ENCODE peak calls at places on chromosomes 11 and 22, in ten cellular contexts. One of them, this sample, is unnamed.
A peak's percentile ranks its signal among the peaks of the same experiment; 100 is the strongest.

GRCh38 chr11:62726156-62727006 is 876 bp downstream of the HNRNPUL2 start:
- DNase-seq in A549: no peak
- DNase-seq in right lobe of liver: peak; percentile 50
- DNase-seq in IMR-90: no peak
- DNase-seq in Peyer's patch: peak; percentile 57
- DNase-seq in prostate gland: peak; percentile 21
- DNase-seq in adrenal gland: no peak
- DNase-seq in HCT116: no peak
- DNase-seq in ovary: peak; percentile 28
- DNase-seq in stomach: no peak
- DNase-seq in this sample: no peak

GRCh38 chr11:64206457-64207246 is at the start of gene FERMT3:
- DNase-seq in IMR-90: no peak
- DNase-seq in prostate gland: no peak
- DNase-seq in adrenal gland: peak; percentile 66
- DNase-seq in HCT116: no peak
- DNase-seq in Peyer's patch: peak; percentile 95
- DNase-seq in A549: no peak
- DNase-seq in right lobe of liver: peak; percentile 80
- DNase-seq in stomach: peak; percentile 83
- DNase-seq in ovary: no peak
- DNase-seq in this sample: no peak

GRCh38 chr11:20315800-20316199 is 47.7 kb upstream of the HTATIP2 start:
- DNase-seq in A549: no peak
- DNase-seq in IMR-90: no peak
- DNase-seq in prostate gland: no peak
- DNase-seq in right lobe of liver: no peak
- DNase-seq in stomach: no peak
- DNase-seq in Peyer's patch: no peak
- DNase-seq in HCT116: no peak
- DNase-seq in ovary: no peak
- DNase-seq in adrenal gland: no peak
- DNase-seq in this sample: no peak

GRCh38 chr22:37160037-37160436 is 10.3 kb upstream of the IL2RB start:
- DNase-seq in A549: no peak
- DNase-seq in ovary: no peak
- DNase-seq in IMR-90: no peak
- DNase-seq in Peyer's patch: no peak
- DNase-seq in adrenal gland: no peak
- DNase-seq in HCT116: no peak
- DNase-seq in prostate gland: no peak
- DNase-seq in right lobe of liver: no peak
- DNase-seq in stomach: no peak
- DNase-seq in this sample: no peak

GRCh38 chr11:75905434-75905833 is 90.4 kb downstream of the UVRAG start:
- DNase-seq in adrenal gland: no peak
- DNase-seq in Peyer's patch: no peak
- DNase-seq in ovary: no peak
- DNase-seq in A549: no peak
- DNase-seq in stomach: no peak
- DNase-seq in HCT116: no peak
- DNase-seq in IMR-90: no peak
- DNase-seq in right lobe of liver: no peak
- DNase-seq in prostate gland: no peak
- DNase-seq in this sample: no peak

GRCh38 chr22:44399196-44399837 is 86.6 kb upstream of the SHISAL1 start:
- DNase-seq in Peyer's patch: peak; percentile 7
- DNase-seq in A549: no peak
- DNase-seq in IMR-90: no peak
- DNase-seq in stomach: peak; percentile 8
- DNase-seq in prostate gland: no peak
- DNase-seq in right lobe of liver: no peak
- DNase-seq in HCT116: no peak
- DNase-seq in adrenal gland: no peak
- DNase-seq in ovary: no peak
- DNase-seq in this sample: no peak

GRCh38 chr11:76684470-76684869 is 13.9 kb upstream of the LRRC32 start:
- DNase-seq in A549: no peak
- DNase-seq in prostate gland: no peak
- DNase-seq in right lobe of liver: no peak
- DNase-seq in IMR-90: no peak
- DNase-seq in Peyer's patch: no peak
- DNase-seq in ovary: no peak
- DNase-seq in adrenal gland: no peak
- DNase-seq in HCT116: no peak
- DNase-seq in stomach: no peak
- DNase-seq in this sample: no peak

GRCh38 chr11:86596861-86597632 is 75.4 kb downstream of the ME3 start:
- DNase-seq in HCT116: no peak
- DNase-seq in IMR-90: peak; percentile 43
- DNase-seq in right lobe of liver: no peak
- DNase-seq in ovary: peak; percentile 39
- DNase-seq in A549: no peak
- DNase-seq in adrenal gland: peak; percentile 59
- DNase-seq in prostate gland: no peak
- DNase-seq in Peyer's patch: no peak
- DNase-seq in stomach: no peak
- DNase-seq in this sample: no peak

GRCh38 chr11:114291847-114292680 is 4.1 kb upstream of the NNMT start:
- DNase-seq in stomach: no peak
- DNase-seq in adrenal gland: no peak
- DNase-seq in prostate gland: no peak
- DNase-seq in HCT116: no peak
- DNase-seq in A549: peak; percentile 79
- DNase-seq in ovary: no peak
- DNase-seq in IMR-90: peak; percentile 85
- DNase-seq in right lobe of liver: no peak
- DNase-seq in Peyer's patch: no peak
- DNase-seq in this sample: no peak

GRCh38 chr11:12207384-12208150 is 97.2 kb downstream of the MICAL2 start:
- DNase-seq in prostate gland: no peak
- DNase-seq in adrenal gland: no peak
- DNase-seq in A549: no peak
- DNase-seq in right lobe of liver: no peak
- DNase-seq in stomach: no peak
- DNase-seq in IMR-90: peak; percentile 86
- DNase-seq in HCT116: no peak
- DNase-seq in ovary: no peak
- DNase-seq in Peyer's patch: peak; percentile 66
- DNase-seq in this sample: no peak

GRCh38 chr11:67691149-67691548 is 16.7 kb upstream of the ALDH3B2 start:
- DNase-seq in stomach: no peak
- DNase-seq in A549: no peak
- DNase-seq in adrenal gland: no peak
- DNase-seq in IMR-90: no peak
- DNase-seq in Peyer's patch: no peak
- DNase-seq in ovary: no peak
- DNase-seq in prostate gland: no peak
- DNase-seq in right lobe of liver: no peak
- DNase-seq in HCT116: no peak
- DNase-seq in this sample: no peak

GRCh38 chr11:34629711-34630110 is 8.8 kb downstream of the EHF start:
- DNase-seq in ovary: no peak
- DNase-seq in IMR-90: peak; percentile 18
- DNase-seq in Peyer's patch: no peak
- DNase-seq in HCT116: no peak
- DNase-seq in right lobe of liver: no peak
- DNase-seq in stomach: no peak
- DNase-seq in prostate gland: no peak
- DNase-seq in A549: no peak
- DNase-seq in adrenal gland: no peak
- DNase-seq in this sample: no peak

GRCh38 chr22:21624880-21625791 is 4.7 kb downstream of the YDJC start:
- DNase-seq in prostate gland: no peak
- DNase-seq in stomach: no peak
- DNase-seq in Peyer's patch: no peak
- DNase-seq in A549: no peak
- DNase-seq in adrenal gland: no peak
- DNase-seq in ovary: no peak
- DNase-seq in IMR-90: no peak
- DNase-seq in HCT116: no peak
- DNase-seq in right lobe of liver: no peak
- DNase-seq in this sample: no peak

GRCh38 chr11:8336356-8337114 is 72.9 kb upstream of the LMO1 start:
- DNase-seq in ovary: no peak
- DNase-seq in adrenal gland: no peak
- DNase-seq in right lobe of liver: no peak
- DNase-seq in prostate gland: no peak
- DNase-seq in Peyer's patch: no peak
- DNase-seq in stomach: no peak
- DNase-seq in A549: no peak
- DNase-seq in IMR-90: no peak
- DNase-seq in HCT116: no peak
- DNase-seq in this sample: no peak
- TF ChIP-seq POLR2A in ovary: no peak
- TF ChIP-seq POLR2A in adrenal gland: no peak
- TF ChIP-seq POLR2A in right lobe of liver: no peak
- TF ChIP-seq POLR2A in prostate gland: no peak
- TF ChIP-seq POLR2A in Peyer's patch: no peak
- TF ChIP-seq POLR2A in stomach: no peak
- TF ChIP-seq POLR2A in A549: no peak
- TF ChIP-seq POLR2A in IMR-90: no peak
- TF ChIP-seq POLR2A in HCT116: no peak
- TF ChIP-seq POLR2A in this sample: no peak

GRCh38 chr22:20243545-20244249 is 24.4 kb downstream of the RTN4R start:
- DNase-seq in prostate gland: peak; percentile 25
- DNase-seq in HCT116: no peak
- DNase-seq in ovary: peak; percentile 71
- DNase-seq in right lobe of liver: peak; percentile 55
- DNase-seq in adrenal gland: peak; percentile 80
- DNase-seq in IMR-90: peak; percentile 71
- DNase-seq in A549: peak; percentile 33
- DNase-seq in Peyer's patch: peak; percentile 76
- DNase-seq in stomach: peak; percentile 35
- DNase-seq in this sample: no peak
- TF ChIP-seq POLR2A in prostate gland: no peak
- TF ChIP-seq POLR2A in HCT116: no peak
- TF ChIP-seq POLR2A in ovary: no peak
- TF ChIP-seq POLR2A in right lobe of liver: no peak
- TF ChIP-seq POLR2A in adrenal gland: peak; percentile 39
- TF ChIP-seq POLR2A in IMR-90: no peak
- TF ChIP-seq POLR2A in A549: no peak
- TF ChIP-seq POLR2A in Peyer's patch: no peak
- TF ChIP-seq POLR2A in stomach: no peak
- TF ChIP-seq POLR2A in this sample: no peak

GRCh38 chr11:120337896-120338840 is 2.0 kb downstream of the ARHGEF12 start:
- DNase-seq in adrenal gland: no peak
- DNase-seq in A549: no peak
- DNase-seq in stomach: no peak
- DNase-seq in prostate gland: no peak
- DNase-seq in right lobe of liver: no peak
- DNase-seq in IMR-90: peak; percentile 59
- DNase-seq in ovary: no peak
- DNase-seq in HCT116: no peak
- DNase-seq in Peyer's patch: no peak
- DNase-seq in this sample: no peak

GRCh38 chr11:120335596-120335927 is 651 bp upstream of the ARHGEF12 start:
- DNase-seq in IMR-90: peak; percentile 34
- DNase-seq in Peyer's patch: no peak
- DNase-seq in HCT116: no peak
- DNase-seq in right lobe of liver: no peak
- DNase-seq in stomach: peak; percentile 47
- DNase-seq in A549: no peak
- DNase-seq in prostate gland: peak; percentile 27
- DNase-seq in ovary: no peak
- DNase-seq in adrenal gland: no peak
- DNase-seq in this sample: no peak

GRCh38 chr11:120335928-120336640 is at the start of gene ARHGEF12:
- DNase-seq in A549: peak; percentile 97
- DNase-seq in prostate gland: peak; percentile 95
- DNase-seq in right lobe of liver: peak; percentile 96
- DNase-seq in stomach: peak; percentile 96
- DNase-seq in IMR-90: peak; percentile 97
- DNase-seq in Peyer's patch: peak; percentile 97
- DNase-seq in ovary: peak; percentile 97
- DNase-seq in adrenal gland: peak; percentile 96
- DNase-seq in HCT116: peak; percentile 93
- DNase-seq in this sample: peak; percentile 97

GRCh38 chr11:120336641-120337132 is 474 bp downstream of the ARHGEF12 start:
- DNase-seq in adrenal gland: no peak
- DNase-seq in right lobe of liver: no peak
- DNase-seq in ovary: no peak
- DNase-seq in HCT116: no peak
- DNase-seq in IMR-90: peak; percentile 20
- DNase-seq in Peyer's patch: peak; percentile 62
- DNase-seq in stomach: no peak
- DNase-seq in A549: peak; percentile 39
- DNase-seq in prostate gland: peak; percentile 41
- DNase-seq in this sample: no peak

GRCh38 chr11:120337133-120337895 is 1.1 kb downstream of the ARHGEF12 start:
- DNase-seq in IMR-90: no peak
- DNase-seq in HCT116: no peak
- DNase-seq in right lobe of liver: peak; percentile 71
- DNase-seq in A549: no peak
- DNase-seq in Peyer's patch: no peak
- DNase-seq in ovary: peak; percentile 61
- DNase-seq in adrenal gland: peak; percentile 64
- DNase-seq in stomach: no peak
- DNase-seq in prostate gland: no peak
- DNase-seq in this sample: no peak
- TF ChIP-seq POLR2A in IMR-90: no peak
- TF ChIP-seq POLR2A in HCT116: no peak
- TF ChIP-seq POLR2A in right lobe of liver: no peak
- TF ChIP-seq POLR2A in A549: no peak
- TF ChIP-seq POLR2A in Peyer's patch: no peak
- TF ChIP-seq POLR2A in ovary: no peak
- TF ChIP-seq POLR2A in adrenal gland: peak; percentile 17
- TF ChIP-seq POLR2A in stomach: no peak
- TF ChIP-seq POLR2A in prostate gland: no peak
- TF ChIP-seq POLR2A in this sample: no peak

GRCh38 chr22:39629851-39630250 is 59.3 kb downstream of the CACNA1I start:
- DNase-seq in HCT116: no peak
- DNase-seq in Peyer's patch: no peak
- DNase-seq in adrenal gland: no peak
- DNase-seq in prostate gland: no peak
- DNase-seq in A549: no peak
- DNase-seq in IMR-90: no peak
- DNase-seq in ovary: no peak
- DNase-seq in right lobe of liver: no peak
- DNase-seq in stomach: no peak
- DNase-seq in this sample: no peak

GRCh38 chr22:39627208-39627607 is 56.7 kb downstream of the CACNA1I start:
- DNase-seq in prostate gland: no peak
- DNase-seq in HCT116: no peak
- DNase-seq in adrenal gland: no peak
- DNase-seq in A549: no peak
- DNase-seq in right lobe of liver: no peak
- DNase-seq in ovary: no peak
- DNase-seq in Peyer's patch: no peak
- DNase-seq in stomach: no peak
- DNase-seq in IMR-90: no peak
- DNase-seq in this sample: no peak

GRCh38 chr22:39628563-39629080 is 58.1 kb downstream of the CACNA1I start:
- DNase-seq in adrenal gland: no peak
- DNase-seq in Peyer's patch: no peak
- DNase-seq in HCT116: no peak
- DNase-seq in prostate gland: no peak
- DNase-seq in IMR-90: no peak
- DNase-seq in stomach: no peak
- DNase-seq in A549: no peak
- DNase-seq in right lobe of liver: no peak
- DNase-seq in ovary: no peak
- DNase-seq in this sample: no peak

GRCh38 chr22:39625554-39626537 is 55.3 kb downstream of the CACNA1I start:
- DNase-seq in right lobe of liver: no peak
- DNase-seq in IMR-90: no peak
- DNase-seq in HCT116: no peak
- DNase-seq in stomach: no peak
- DNase-seq in A549: no peak
- DNase-seq in prostate gland: no peak
- DNase-seq in adrenal gland: no peak
- DNase-seq in ovary: no peak
- DNase-seq in Peyer's patch: no peak
- DNase-seq in this sample: no peak

GRCh38 chr22:39627865-39628562 is 57.5 kb downstream of the CACNA1I start:
- DNase-seq in IMR-90: no peak
- DNase-seq in right lobe of liver: no peak
- DNase-seq in adrenal gland: no peak
- DNase-seq in stomach: no peak
- DNase-seq in A549: no peak
- DNase-seq in HCT116: no peak
- DNase-seq in prostate gland: no peak
- DNase-seq in ovary: no peak
- DNase-seq in Peyer's patch: no peak
- DNase-seq in this sample: no peak
- TF ChIP-seq POLR2A in IMR-90: no peak
- TF ChIP-seq POLR2A in right lobe of liver: no peak
- TF ChIP-seq POLR2A in adrenal gland: no peak
- TF ChIP-seq POLR2A in stomach: no peak
- TF ChIP-seq POLR2A in A549: no peak
- TF ChIP-seq POLR2A in HCT116: no peak
- TF ChIP-seq POLR2A in prostate gland: no peak
- TF ChIP-seq POLR2A in ovary: no peak
- TF ChIP-seq POLR2A in Peyer's patch: no peak
- TF ChIP-seq POLR2A in this sample: no peak